ENCODE peak calls at places on chromosomes 16 and 17, in nine cellular contexts. C is SHP77; S is stimulated activated CD4-positive, alpha-beta T cell treated with anti-CD3 and anti-CD28 coated beads, Interleukin-12 subunit alpha, Interleukin-12 subunit beta, amount 100 ng/mL, for 4 hours; U is KBM-7; L is posterior cingulate gyrus; I is progenitor cell of endocrine pancreas; O is endothelial cell; G is AG10803; R is A549. T is an unnamed sample.

GRCh38 chr16:58499615-58500328 is at the start of gene NDRG4:
- DNase-seq in C (peak), I (no peak), U (peak), O (peak), G (peak), S (peak), R (peak), L (peak), T (no peak)

GRCh38 chr17:1095093-1095852 is 84.5 kb downstream of the ABR start:
- DNase-seq in L (peak), G (no peak), I (no peak), O (no peak), S (no peak), R (no peak), U (peak), C (no peak), T (no peak)

GRCh38 chr16:67719778-67720144 is 645 bp upstream of the GFOD2 start:
- DNase-seq in I (no peak), S (peak), C (no peak), O (peak), G (peak), R (peak), U (peak), L (peak), T (no peak)

GRCh38 chr16:67546761-67547422 is 15.4 kb upstream of the CTCF start:
- DNase-seq in R (peak), S (peak), G (peak), O (peak), C (peak), I (peak), U (peak), L (peak), T (no peak)

GRCh38 chr17:81031571-81032550 is 3.1 kb upstream of the BAIAP2 start:
- DNase-seq in U (no peak), R (no peak), C (no peak), S (no peak), L (no peak), G (no peak), O (no peak), I (no peak), T (no peak)

GRCh38 chr16:2039286-2040030 is 8.2 kb downstream of the NTHL1 start:
- DNase-seq in C (peak), G (peak), L (no peak), U (no peak), R (peak), S (no peak), O (no peak), I (no peak), T (no peak)

GRCh38 chr16:14088155-14088753 is 17.1 kb downstream of the MRTFB start:
- DNase-seq in G (peak), S (no peak), C (no peak), U (no peak), L (no peak), I (no peak), R (no peak), O (no peak), T (no peak)

GRCh38 chr17:9021158-9021984 is at the start of gene NTN1:
- DNase-seq in I (peak), O (peak), G (peak), C (no peak), L (no peak), U (peak), S (peak), R (no peak), T (peak)

GRCh38 chr17:7704601-7705268 is at the start of gene EFNB3:
- DNase-seq in I (peak), L (no peak), O (peak), C (peak), G (no peak), S (no peak), U (peak), R (peak), T (no peak)

GRCh38 chr17:81684442-81684911 is 666 bp downstream of the HGS start:
- DNase-seq in I (no peak), G (no peak), S (no peak), U (no peak), L (no peak), C (no peak), O (no peak), R (peak), T (no peak)

GRCh38 chr16:8720967-8721692 is 46.7 kb downstream of the ABAT start:
- DNase-seq in S (no peak), O (no peak), C (no peak), R (no peak), U (no peak), L (no peak), G (no peak), I (no peak), T (no peak)

GRCh38 chr17:17413821-17414220 is 63.0 kb upstream of the MED9 start:
- DNase-seq in G (peak), U (no peak), O (no peak), I (no peak), S (no peak), L (no peak), R (no peak), C (no peak), T (no peak)

GRCh38 chr16:4743217-4743897 is 9.0 kb downstream of the DNAAF8 start:
- DNase-seq in R (no peak), U (no peak), O (no peak), C (no peak), L (no peak), I (no peak), S (no peak), G (no peak), T (no peak)

GRCh38 chr17:19720631-19721426 is 4.4 kb upstream of the SLC47A2 start:
- DNase-seq in R (no peak), G (no peak), S (no peak), U (no peak), L (no peak), C (peak), I (no peak), O (no peak), T (no peak)

GRCh38 chr16:84486126-84486525 is 18.3 kb downstream of the MEAK7 start:
- DNase-seq in G (no peak), O (no peak), C (no peak), L (no peak), S (no peak), R (no peak), U (no peak), I (no peak), T (no peak)

GRCh38 chr17:954431-955164 is 25.0 kb downstream of the NXN start:
- DNase-seq in L (no peak), S (no peak), R (peak), U (no peak), G (peak), C (no peak), O (no peak), I (no peak), T (no peak)

GRCh38 chr16:3553138-3553923 is 23.9 kb downstream of the NLRC3 start:
- DNase-seq in I (no peak), L (no peak), S (no peak), R (no peak), O (no peak), C (no peak), U (no peak), G (no peak), T (no peak)

T was measured in type B pancreatic cell.